ENCODE peak calls at places on chromosomes 16 and 17, in seven cellular contexts. One of them, this sample, is unnamed.

GRCh38 chr16:86676216-86676800 is 98.0 kb downstream of the FOXL1 start:
- DNase-seq in substantia nigra: no peak
- DNase-seq in mucosa of gallbladder: no peak
- DNase-seq in activated naive CD8-positive, alpha-beta T cell treated with anti-CD3 and anti-CD28 coated beads for 36 hours: no peak
- DNase-seq in thoracic aorta: no peak
- DNase-seq in cardiac septum: no peak
- DNase-seq in tibial nerve: no peak
- DNase-seq in this sample: no peak

GRCh38 chr17:41054025-41054424 is 1.0 kb downstream of the KRTAP2-2 start:
- DNase-seq in substantia nigra: no peak
- DNase-seq in mucosa of gallbladder: no peak
- DNase-seq in activated naive CD8-positive, alpha-beta T cell treated with anti-CD3 and anti-CD28 coated beads for 36 hours: no peak
- DNase-seq in thoracic aorta: no peak
- DNase-seq in cardiac septum: no peak
- DNase-seq in tibial nerve: no peak
- DNase-seq in this sample: no peak

GRCh38 chr16:24834459-24835335 is 11.1 kb upstream of the SLC5A11 start:
- DNase-seq in substantia nigra: no peak
- DNase-seq in mucosa of gallbladder: peak; percentile 33
- DNase-seq in activated naive CD8-positive, alpha-beta T cell treated with anti-CD3 and anti-CD28 coated beads for 36 hours: no peak
- DNase-seq in thoracic aorta: no peak
- DNase-seq in cardiac septum: no peak
- DNase-seq in tibial nerve: no peak
- DNase-seq in this sample: peak; percentile 41

GRCh38 chr16:81263470-81264200 is 25.1 kb downstream of the BCO1 start:
- DNase-seq in substantia nigra: no peak
- DNase-seq in mucosa of gallbladder: peak; percentile 35
- DNase-seq in activated naive CD8-positive, alpha-beta T cell treated with anti-CD3 and anti-CD28 coated beads for 36 hours: no peak
- DNase-seq in thoracic aorta: no peak
- DNase-seq in cardiac septum: no peak
- DNase-seq in tibial nerve: no peak
- DNase-seq in this sample: no peak

GRCh38 chr16:12377497-12377896 is 401.0 kb downstream of the SNX29 start:
- DNase-seq in substantia nigra: no peak
- DNase-seq in mucosa of gallbladder: no peak
- DNase-seq in activated naive CD8-positive, alpha-beta T cell treated with anti-CD3 and anti-CD28 coated beads for 36 hours: no peak
- DNase-seq in thoracic aorta: no peak
- DNase-seq in cardiac septum: no peak
- DNase-seq in tibial nerve: no peak
- DNase-seq in this sample: no peak

GRCh38 chr16:15880434-15880833 is 8.0 kb downstream of the CEP20 start:
- DNase-seq in substantia nigra: peak; percentile 2
- DNase-seq in mucosa of gallbladder: no peak
- DNase-seq in activated naive CD8-positive, alpha-beta T cell treated with anti-CD3 and anti-CD28 coated beads for 36 hours: no peak
- DNase-seq in thoracic aorta: no peak
- DNase-seq in cardiac septum: no peak
- DNase-seq in tibial nerve: no peak
- DNase-seq in this sample: no peak

GRCh38 chr16:47726031-47726675 is 265.0 kb downstream of the PHKB start:
- DNase-seq in substantia nigra: no peak
- DNase-seq in mucosa of gallbladder: no peak
- DNase-seq in activated naive CD8-positive, alpha-beta T cell treated with anti-CD3 and anti-CD28 coated beads for 36 hours: no peak
- DNase-seq in thoracic aorta: no peak
- DNase-seq in cardiac septum: no peak
- DNase-seq in tibial nerve: no peak
- DNase-seq in this sample: no peak

GRCh38 chr17:19987897-19988296 is 10.3 kb upstream of the AKAP10 start:
- DNase-seq in substantia nigra: no peak
- DNase-seq in mucosa of gallbladder: no peak
- DNase-seq in activated naive CD8-positive, alpha-beta T cell treated with anti-CD3 and anti-CD28 coated beads for 36 hours: no peak
- DNase-seq in thoracic aorta: no peak
- DNase-seq in cardiac septum: no peak
- DNase-seq in tibial nerve: no peak
- DNase-seq in this sample: no peak

GRCh38 chr16:86494039-86494564 is 16.2 kb upstream of the FOXF1 start:
- DNase-seq in substantia nigra: no peak
- DNase-seq in mucosa of gallbladder: no peak
- DNase-seq in activated naive CD8-positive, alpha-beta T cell treated with anti-CD3 and anti-CD28 coated beads for 36 hours: no peak
- DNase-seq in thoracic aorta: no peak
- DNase-seq in cardiac septum: no peak
- DNase-seq in tibial nerve: no peak
- DNase-seq in this sample: no peak

GRCh38 chr17:59572301-59572924 is 7.0 kb downstream of the DHX40 start:
- DNase-seq in substantia nigra: no peak
- DNase-seq in mucosa of gallbladder: no peak
- DNase-seq in activated naive CD8-positive, alpha-beta T cell treated with anti-CD3 and anti-CD28 coated beads for 36 hours: peak; percentile 16
- DNase-seq in thoracic aorta: no peak
- DNase-seq in cardiac septum: no peak
- DNase-seq in tibial nerve: no peak
- DNase-seq in this sample: no peak

GRCh38 chr17:9211133-9211765 is 189.9 kb downstream of the NTN1 start:
- DNase-seq in substantia nigra: no peak
- DNase-seq in mucosa of gallbladder: no peak
- DNase-seq in activated naive CD8-positive, alpha-beta T cell treated with anti-CD3 and anti-CD28 coated beads for 36 hours: no peak
- DNase-seq in thoracic aorta: no peak
- DNase-seq in cardiac septum: no peak
- DNase-seq in tibial nerve: no peak
- DNase-seq in this sample: no peak

GRCh38 chr17:78284146-78284545 is 52.7 kb downstream of the TMEM235 start:
- DNase-seq in substantia nigra: no peak
- DNase-seq in mucosa of gallbladder: no peak
- DNase-seq in activated naive CD8-positive, alpha-beta T cell treated with anti-CD3 and anti-CD28 coated beads for 36 hours: no peak
- DNase-seq in thoracic aorta: no peak
- DNase-seq in cardiac septum: no peak
- DNase-seq in tibial nerve: no peak
- DNase-seq in this sample: no peak

GRCh38 chr17:37247825-37248224 is 128.0 kb upstream of the C17orf78 start:
- DNase-seq in substantia nigra: no peak
- DNase-seq in mucosa of gallbladder: no peak
- DNase-seq in activated naive CD8-positive, alpha-beta T cell treated with anti-CD3 and anti-CD28 coated beads for 36 hours: no peak
- DNase-seq in thoracic aorta: no peak
- DNase-seq in cardiac septum: no peak
- DNase-seq in tibial nerve: no peak
- DNase-seq in this sample: no peak

GRCh38 chr17:2054262-2054739 is 602 bp upstream of the HIC1 start:
- DNase-seq in substantia nigra: no peak
- DNase-seq in mucosa of gallbladder: no peak
- DNase-seq in activated naive CD8-positive, alpha-beta T cell treated with anti-CD3 and anti-CD28 coated beads for 36 hours: peak; percentile 72
- DNase-seq in thoracic aorta: no peak
- DNase-seq in cardiac septum: no peak
- DNase-seq in tibial nerve: no peak
- DNase-seq in this sample: peak; percentile 39

GRCh38 chr17:3573246-3574100 is 15.9 kb upstream of the TRPV3 start:
- DNase-seq in substantia nigra: no peak
- DNase-seq in mucosa of gallbladder: no peak
- DNase-seq in activated naive CD8-positive, alpha-beta T cell treated with anti-CD3 and anti-CD28 coated beads for 36 hours: no peak
- DNase-seq in thoracic aorta: no peak
- DNase-seq in cardiac septum: no peak
- DNase-seq in tibial nerve: no peak
- DNase-seq in this sample: no peak

GRCh38 chr16:13453938-13454553 is 465.9 kb upstream of the ERCC4 start:
- DNase-seq in substantia nigra: no peak
- DNase-seq in mucosa of gallbladder: peak; percentile 27
- DNase-seq in activated naive CD8-positive, alpha-beta T cell treated with anti-CD3 and anti-CD28 coated beads for 36 hours: peak; percentile 4
- DNase-seq in thoracic aorta: no peak
- DNase-seq in cardiac septum: no peak
- DNase-seq in tibial nerve: no peak
- DNase-seq in this sample: peak; percentile 24

GRCh38 chr17:80999224-81000088 is 7.8 kb downstream of the CHMP6 start:
- DNase-seq in substantia nigra: no peak
- DNase-seq in mucosa of gallbladder: no peak
- DNase-seq in activated naive CD8-positive, alpha-beta T cell treated with anti-CD3 and anti-CD28 coated beads for 36 hours: no peak
- DNase-seq in thoracic aorta: no peak
- DNase-seq in cardiac septum: no peak
- DNase-seq in tibial nerve: no peak
- DNase-seq in this sample: peak; percentile 15

GRCh38 chr17:64038331-64039105 is 18.1 kb upstream of the ICAM2 start:
- DNase-seq in substantia nigra: no peak
- DNase-seq in mucosa of gallbladder: no peak
- DNase-seq in activated naive CD8-positive, alpha-beta T cell treated with anti-CD3 and anti-CD28 coated beads for 36 hours: no peak
- DNase-seq in thoracic aorta: no peak
- DNase-seq in cardiac septum: no peak
- DNase-seq in tibial nerve: no peak
- DNase-seq in this sample: no peak

GRCh38 chr16:57384248-57385070 is 12.2 kb downstream of the CX3CL1 start:
- DNase-seq in substantia nigra: no peak
- DNase-seq in mucosa of gallbladder: no peak
- DNase-seq in activated naive CD8-positive, alpha-beta T cell treated with anti-CD3 and anti-CD28 coated beads for 36 hours: no peak
- DNase-seq in thoracic aorta: no peak
- DNase-seq in cardiac septum: no peak
- DNase-seq in tibial nerve: no peak
- DNase-seq in this sample: no peak

GRCh38 chr17:5610956-5611355 is 26.6 kb upstream of the NLRP1 start:
- DNase-seq in substantia nigra: no peak
- DNase-seq in mucosa of gallbladder: no peak
- DNase-seq in activated naive CD8-positive, alpha-beta T cell treated with anti-CD3 and anti-CD28 coated beads for 36 hours: no peak
- DNase-seq in thoracic aorta: no peak
- DNase-seq in cardiac septum: no peak
- DNase-seq in tibial nerve: no peak
- DNase-seq in this sample: no peak